ENCODE peak calls at places on chromosomes 6 and 20, in five cellular contexts. One of them, this sample, is unnamed.

GRCh38 chr6:111759836-111760785 is 113.1 kb downstream of the FYN start:
- DNase-seq in SK-N-SH: peak
- DNase-seq in K562: no peak
- DNase-seq in HepG2: no peak
- DNase-seq in HCT116: no peak
- DNase-seq in this sample: peak

GRCh38 chr6:31805939-31806469 is 762 bp downstream of the LSM2 start:
- DNase-seq in SK-N-SH: no peak
- DNase-seq in K562: peak
- DNase-seq in HepG2: no peak
- DNase-seq in HCT116: no peak
- DNase-seq in this sample: no peak

GRCh38 chr6:105733556-105734162 is 330.8 kb upstream of the PREP start:
- DNase-seq in SK-N-SH: peak
- DNase-seq in K562: peak
- DNase-seq in HepG2: peak
- DNase-seq in HCT116: peak
- DNase-seq in this sample: peak

GRCh38 chr20:49569403-49570115 is 1.6 kb upstream of the PTGIS start:
- DNase-seq in SK-N-SH: no peak
- DNase-seq in K562: no peak
- DNase-seq in HepG2: no peak
- DNase-seq in HCT116: no peak
- DNase-seq in this sample: no peak

GRCh38 chr6:5778317-5778857 is 228.3 kb downstream of the NRN1 start:
- DNase-seq in SK-N-SH: no peak
- DNase-seq in K562: no peak
- DNase-seq in HepG2: no peak
- DNase-seq in HCT116: no peak
- DNase-seq in this sample: no peak

GRCh38 chr6:151803743-151804142 is 3.7 kb upstream of the ESR1 start:
- DNase-seq in SK-N-SH: no peak
- DNase-seq in K562: no peak
- DNase-seq in HepG2: peak
- DNase-seq in HCT116: no peak
- DNase-seq in this sample: no peak

GRCh38 chr6:157388924-157389323 is 7.9 kb downstream of the ZDHHC14 start:
- DNase-seq in SK-N-SH: no peak
- DNase-seq in K562: no peak
- DNase-seq in HepG2: no peak
- DNase-seq in HCT116: no peak
- DNase-seq in this sample: no peak

GRCh38 chr6:118899948-118900347 is 6.0 kb downstream of the ASF1A start:
- DNase-seq in SK-N-SH: no peak
- DNase-seq in K562: no peak
- DNase-seq in HepG2: no peak
- DNase-seq in HCT116: no peak
- DNase-seq in this sample: no peak

GRCh38 chr6:1024587-1024986 is 287.3 kb upstream of the FOXQ1 start:
- DNase-seq in SK-N-SH: no peak
- DNase-seq in K562: no peak
- DNase-seq in HepG2: peak
- DNase-seq in HCT116: no peak
- DNase-seq in this sample: peak

GRCh38 chr6:91447086-91447485 is 860.2 kb upstream of the MAP3K7 start:
- DNase-seq in SK-N-SH: no peak
- DNase-seq in K562: no peak
- DNase-seq in HepG2: no peak
- DNase-seq in HCT116: no peak
- DNase-seq in this sample: no peak

GRCh38 chr6:92840246-92840930 is 579.0 kb downstream of the EPHA7 start:
- DNase-seq in SK-N-SH: no peak
- DNase-seq in K562: no peak
- DNase-seq in HepG2: no peak
- DNase-seq in HCT116: no peak
- DNase-seq in this sample: no peak

GRCh38 chr6:167420858-167421766 is 96.2 kb downstream of the TTLL2 start:
- DNase-seq in SK-N-SH: peak
- DNase-seq in K562: no peak
- DNase-seq in HepG2: peak
- DNase-seq in HCT116: no peak
- DNase-seq in this sample: no peak

GRCh38 chr20:52749020-52749419 is 223.1 kb upstream of the TSHZ2 start:
- DNase-seq in SK-N-SH: peak
- DNase-seq in K562: no peak
- DNase-seq in HepG2: no peak
- DNase-seq in HCT116: no peak
- DNase-seq in this sample: no peak

GRCh38 chr6:131946992-131947955 is 3.9 kb downstream of the CCN2 start:
- DNase-seq in SK-N-SH: no peak
- DNase-seq in K562: no peak
- DNase-seq in HepG2: peak
- DNase-seq in HCT116: no peak
- DNase-seq in this sample: no peak

GRCh38 chr6:27532820-27533538 is 60.1 kb upstream of the ZNF184 start:
- DNase-seq in SK-N-SH: no peak
- DNase-seq in K562: no peak
- DNase-seq in HepG2: no peak
- DNase-seq in HCT116: peak
- DNase-seq in this sample: no peak

GRCh38 chr6:112289039-112289566 is 34.7 kb upstream of the LAMA4 start:
- DNase-seq in SK-N-SH: no peak
- DNase-seq in K562: no peak
- DNase-seq in HepG2: no peak
- DNase-seq in HCT116: no peak
- DNase-seq in this sample: peak

GRCh38 chr20:24694157-24694726 is 224.8 kb downstream of the SYNDIG1 start:
- DNase-seq in SK-N-SH: peak
- DNase-seq in K562: no peak
- DNase-seq in HepG2: no peak
- DNase-seq in HCT116: no peak
- DNase-seq in this sample: no peak

GRCh38 chr6:98547151-98547550 is 287.2 kb upstream of the POU3F2 start:
- DNase-seq in SK-N-SH: no peak
- DNase-seq in K562: no peak
- DNase-seq in HepG2: no peak
- DNase-seq in HCT116: no peak
- DNase-seq in this sample: no peak

GRCh38 chr6:130396722-130397121 is 30.9 kb downstream of the TMEM200A start:
- DNase-seq in SK-N-SH: no peak
- DNase-seq in K562: no peak
- DNase-seq in HepG2: no peak
- DNase-seq in HCT116: no peak
- DNase-seq in this sample: no peak

GRCh38 chr20:41145821-41146620 is 8.7 kb downstream of the PLCG1 start:
- DNase-seq in SK-N-SH: no peak
- DNase-seq in K562: no peak
- DNase-seq in HepG2: no peak
- DNase-seq in HCT116: no peak
- DNase-seq in this sample: no peak

GRCh38 chr6:118551063-118551672 is 3.1 kb downstream of the PLN start:
- DNase-seq in SK-N-SH: peak
- DNase-seq in K562: peak
- DNase-seq in HepG2: peak
- DNase-seq in HCT116: peak
- DNase-seq in this sample: peak

GRCh38 chr20:7742479-7742878 is 197.8 kb downstream of the HAO1 start:
- DNase-seq in SK-N-SH: no peak
- DNase-seq in K562: no peak
- DNase-seq in HepG2: no peak
- DNase-seq in HCT116: no peak
- DNase-seq in this sample: no peak

GRCh38 chr6:31908791-31909190 is 6.9 kb upstream of the ZBTB12 start:
- DNase-seq in SK-N-SH: no peak
- DNase-seq in K562: no peak
- DNase-seq in HepG2: peak
- DNase-seq in HCT116: no peak
- DNase-seq in this sample: no peak

GRCh38 chr6:11462742-11463414 is 74.7 kb upstream of the TMEM170B start:
- DNase-seq in SK-N-SH: no peak
- DNase-seq in K562: no peak
- DNase-seq in HepG2: peak
- DNase-seq in HCT116: no peak
- DNase-seq in this sample: no peak

GRCh38 chr6:117547688-117548621 is 54.4 kb downstream of the GOPC start:
- DNase-seq in SK-N-SH: peak
- DNase-seq in K562: no peak
- DNase-seq in HepG2: no peak
- DNase-seq in HCT116: no peak
- DNase-seq in this sample: no peak

DNA sequence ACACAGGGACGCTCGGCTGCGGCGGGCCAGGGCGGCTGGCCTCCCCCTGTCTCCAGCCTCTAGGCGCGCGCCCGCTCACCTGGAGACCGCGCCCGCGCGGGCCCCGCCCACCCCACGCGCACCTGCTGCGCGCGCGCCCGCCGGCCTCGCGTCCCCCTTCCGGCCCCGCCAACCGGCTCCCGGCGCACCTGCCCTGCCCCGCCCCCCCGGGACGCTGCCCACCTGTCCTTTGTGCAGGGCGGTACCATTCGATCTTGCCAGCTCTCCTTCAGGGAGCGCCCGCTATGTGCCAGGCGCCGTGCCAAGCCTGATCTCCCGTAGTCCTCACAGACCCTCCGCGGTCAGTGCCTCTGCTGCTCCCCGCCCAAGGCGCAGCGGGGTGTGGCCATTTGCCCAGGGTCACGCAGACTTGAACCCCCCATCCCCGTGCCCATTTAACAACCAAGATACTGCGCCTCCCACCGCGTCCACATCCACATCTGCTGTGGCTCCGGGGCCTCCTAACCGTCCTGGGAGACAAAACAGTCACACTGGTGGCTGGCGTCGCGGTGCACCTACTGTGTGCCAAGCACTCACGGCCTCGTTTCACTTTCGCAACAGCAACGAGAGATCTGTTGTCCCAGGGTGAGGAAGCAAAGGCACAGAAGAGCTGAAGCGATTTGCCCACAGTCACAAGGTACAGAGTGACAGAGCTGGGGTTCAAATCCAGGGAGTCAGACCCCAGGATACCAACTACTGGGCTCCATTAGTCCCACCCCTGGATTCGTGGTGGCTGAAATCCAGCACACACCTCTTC is 48.1 kb downstream of the NOL4L start:
- DNase-seq in SK-N-SH: peak
- DNase-seq in K562: peak
- DNase-seq in HepG2: no peak
- DNase-seq in HCT116: no peak
- DNase-seq in this sample: no peak
- H3K27ac ChIP-seq in SK-N-SH: no peak
- H3K27ac ChIP-seq in K562: peak
- H3K27ac ChIP-seq in HepG2: peak
- H3K27ac ChIP-seq in HCT116: no peak
- H3K27ac ChIP-seq in this sample: no peak

GRCh38 chr6:169170583-169170955 is 83.1 kb downstream of the THBS2 start:
- DNase-seq in SK-N-SH: no peak
- DNase-seq in K562: no peak
- DNase-seq in HepG2: no peak
- DNase-seq in HCT116: no peak
- DNase-seq in this sample: no peak

GRCh38 chr6:169171010-169171409 is 82.6 kb downstream of the THBS2 start:
- DNase-seq in SK-N-SH: no peak
- DNase-seq in K562: no peak
- DNase-seq in HepG2: no peak
- DNase-seq in HCT116: no peak
- DNase-seq in this sample: no peak

GRCh38 chr6:169172946-169173345 is 80.7 kb downstream of the THBS2 start:
- DNase-seq in SK-N-SH: no peak
- DNase-seq in K562: no peak
- DNase-seq in HepG2: no peak
- DNase-seq in HCT116: no peak
- DNase-seq in this sample: no peak

GRCh38 chr6:169172435-169172834 is 81.2 kb downstream of the THBS2 start:
- DNase-seq in SK-N-SH: no peak
- DNase-seq in K562: no peak
- DNase-seq in HepG2: no peak
- DNase-seq in HCT116: peak
- DNase-seq in this sample: no peak

GRCh38 chr6:169171951-169172350 is 81.7 kb downstream of the THBS2 start:
- DNase-seq in SK-N-SH: no peak
- DNase-seq in K562: no peak
- DNase-seq in HepG2: no peak
- DNase-seq in HCT116: no peak
- DNase-seq in this sample: no peak
- H3K9ac ChIP-seq in SK-N-SH: no peak
- H3K9ac ChIP-seq in K562: no peak
- H3K9ac ChIP-seq in HepG2: no peak
- H3K9ac ChIP-seq in HCT116: no peak
- H3K9ac ChIP-seq in this sample: no peak

DNA sequence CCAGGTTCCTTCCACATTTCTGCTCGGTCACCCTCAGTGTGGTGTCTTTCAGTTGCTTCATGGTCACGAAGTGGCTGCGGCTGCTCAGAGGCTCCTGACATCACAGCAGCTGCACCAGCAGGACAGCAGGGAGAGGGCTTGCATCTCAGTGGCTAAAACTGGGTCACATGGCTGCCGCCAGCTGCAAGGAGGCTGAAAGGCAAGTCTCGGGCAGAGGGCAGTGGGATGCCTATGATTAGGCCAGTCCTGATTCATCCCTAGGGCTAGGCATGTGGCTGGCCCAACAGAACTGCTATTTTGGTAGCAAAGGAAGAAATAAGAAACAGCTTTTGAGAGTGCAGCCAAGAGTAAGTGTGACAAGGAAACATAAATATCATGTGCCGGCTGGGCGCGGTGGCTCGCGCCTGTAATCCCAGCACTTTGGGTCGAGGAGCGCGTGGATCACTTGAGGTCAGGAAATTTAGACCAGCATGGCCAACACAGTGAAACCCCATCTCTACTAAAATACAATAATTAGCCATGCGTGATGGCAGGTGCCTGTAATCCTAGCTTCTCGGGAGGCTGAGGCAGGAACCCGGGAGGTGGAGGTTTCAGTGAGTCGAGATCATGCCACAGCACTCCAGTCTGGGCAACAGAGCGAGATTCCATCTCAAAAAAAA is 46.6 kb downstream of the RBM38 start:
- DNase-seq in SK-N-SH: no peak
- DNase-seq in K562: no peak
- DNase-seq in HepG2: no peak
- DNase-seq in HCT116: no peak
- DNase-seq in this sample: no peak
- TF ChIP-seq POLR2AphosphoS5 in SK-N-SH: no peak
- TF ChIP-seq POLR2AphosphoS5 in K562: no peak
- TF ChIP-seq POLR2AphosphoS5 in HepG2: no peak
- TF ChIP-seq POLR2AphosphoS5 in HCT116: no peak
- TF ChIP-seq POLR2AphosphoS5 in this sample: no peak

GRCh38 chr6:169189227-169189626 is 64.4 kb downstream of the THBS2 start:
- DNase-seq in SK-N-SH: no peak
- DNase-seq in K562: no peak
- DNase-seq in HepG2: no peak
- DNase-seq in HCT116: no peak
- DNase-seq in this sample: no peak

GRCh38 chr6:169189686-169190085 is 64.0 kb downstream of the THBS2 start:
- DNase-seq in SK-N-SH: no peak
- DNase-seq in K562: no peak
- DNase-seq in HepG2: no peak
- DNase-seq in HCT116: no peak
- DNase-seq in this sample: no peak

GRCh38 chr6:169186496-169187169 is 67.0 kb downstream of the THBS2 start:
- DNase-seq in SK-N-SH: no peak
- DNase-seq in K562: no peak
- DNase-seq in HepG2: no peak
- DNase-seq in HCT116: no peak
- DNase-seq in this sample: no peak

GRCh38 chr6:169190144-169190584 is 63.5 kb downstream of the THBS2 start:
- DNase-seq in SK-N-SH: no peak
- DNase-seq in K562: no peak
- DNase-seq in HepG2: no peak
- DNase-seq in HCT116: no peak
- DNase-seq in this sample: no peak

GRCh38 chr6:169188051-169188863 is 65.4 kb downstream of the THBS2 start:
- DNase-seq in SK-N-SH: no peak
- DNase-seq in K562: no peak
- DNase-seq in HepG2: no peak
- DNase-seq in HCT116: no peak
- DNase-seq in this sample: no peak
- H3K27ac ChIP-seq in SK-N-SH: no peak
- H3K27ac ChIP-seq in K562: no peak
- H3K27ac ChIP-seq in HepG2: no peak
- H3K27ac ChIP-seq in HCT116: no peak
- H3K27ac ChIP-seq in this sample: no peak